ENCODE peak calls at places on chromosomes 11 and 22, in ten cellular contexts. One of them, this sample, is unnamed.

GRCh38 chr11:6746086-6746618 is 25.6 kb downstream of the OR2AG2 start:
- DNase-seq in cardiac muscle cell: no peak
- DNase-seq in stomach: peak
- DNase-seq in epithelial cell of prostate: no peak
- DNase-seq in brain microvascular endothelial cell: no peak
- DNase-seq in endothelial cell of umbilical vein: peak
- DNase-seq in upper lobe of right lung: no peak
- DNase-seq in H9: no peak
- DNase-seq in CD4-positive, CD25-positive, alpha-beta regulatory T cell: peak
- DNase-seq in Panc1: no peak
- DNase-seq in this sample: no peak

GRCh38 chr22:38097058-38097457 is 13.1 kb upstream of the SLC16A8 start:
- DNase-seq in cardiac muscle cell: no peak
- DNase-seq in stomach: no peak
- DNase-seq in epithelial cell of prostate: no peak
- DNase-seq in brain microvascular endothelial cell: no peak
- DNase-seq in endothelial cell of umbilical vein: no peak
- DNase-seq in upper lobe of right lung: no peak
- DNase-seq in H9: peak
- DNase-seq in CD4-positive, CD25-positive, alpha-beta regulatory T cell: no peak
- DNase-seq in Panc1: no peak
- DNase-seq in this sample: no peak

GRCh38 chr11:13450832-13451397 is 12.1 kb downstream of the BTBD10 start:
- DNase-seq in cardiac muscle cell: no peak
- DNase-seq in stomach: no peak
- DNase-seq in epithelial cell of prostate: no peak
- DNase-seq in brain microvascular endothelial cell: no peak
- DNase-seq in endothelial cell of umbilical vein: no peak
- DNase-seq in upper lobe of right lung: no peak
- DNase-seq in H9: no peak
- DNase-seq in CD4-positive, CD25-positive, alpha-beta regulatory T cell: no peak
- DNase-seq in Panc1: no peak
- DNase-seq in this sample: no peak

GRCh38 chr11:44226472-44226871 is 83.5 kb downstream of the ALX4 start:
- DNase-seq in cardiac muscle cell: no peak
- DNase-seq in stomach: no peak
- DNase-seq in epithelial cell of prostate: no peak
- DNase-seq in brain microvascular endothelial cell: no peak
- DNase-seq in endothelial cell of umbilical vein: no peak
- DNase-seq in upper lobe of right lung: no peak
- DNase-seq in H9: no peak
- DNase-seq in CD4-positive, CD25-positive, alpha-beta regulatory T cell: no peak
- DNase-seq in Panc1: no peak
- DNase-seq in this sample: no peak

GRCh38 chr11:93490996-93491618 is 52.1 kb downstream of the SMCO4 start:
- DNase-seq in cardiac muscle cell: no peak
- DNase-seq in stomach: no peak
- DNase-seq in epithelial cell of prostate: no peak
- DNase-seq in brain microvascular endothelial cell: no peak
- DNase-seq in endothelial cell of umbilical vein: no peak
- DNase-seq in upper lobe of right lung: no peak
- DNase-seq in H9: peak
- DNase-seq in CD4-positive, CD25-positive, alpha-beta regulatory T cell: no peak
- DNase-seq in Panc1: no peak
- DNase-seq in this sample: no peak

GRCh38 chr11:16924826-16925494 is 89.3 kb downstream of the PLEKHA7 start:
- DNase-seq in cardiac muscle cell: peak
- DNase-seq in stomach: peak
- DNase-seq in epithelial cell of prostate: peak
- DNase-seq in brain microvascular endothelial cell: peak
- DNase-seq in endothelial cell of umbilical vein: no peak
- DNase-seq in upper lobe of right lung: peak
- DNase-seq in H9: peak
- DNase-seq in CD4-positive, CD25-positive, alpha-beta regulatory T cell: no peak
- DNase-seq in Panc1: no peak
- DNase-seq in this sample: no peak

GRCh38 chr11:126109941-126110731 is 47.5 kb upstream of the CDON start:
- DNase-seq in cardiac muscle cell: no peak
- DNase-seq in stomach: no peak
- DNase-seq in epithelial cell of prostate: no peak
- DNase-seq in brain microvascular endothelial cell: peak
- DNase-seq in endothelial cell of umbilical vein: no peak
- DNase-seq in upper lobe of right lung: no peak
- DNase-seq in H9: no peak
- DNase-seq in CD4-positive, CD25-positive, alpha-beta regulatory T cell: no peak
- DNase-seq in Panc1: no peak
- DNase-seq in this sample: peak

GRCh38 chr11:75924966-75925784 is 110.2 kb downstream of the UVRAG start:
- DNase-seq in cardiac muscle cell: no peak
- DNase-seq in stomach: no peak
- DNase-seq in epithelial cell of prostate: no peak
- DNase-seq in brain microvascular endothelial cell: no peak
- DNase-seq in endothelial cell of umbilical vein: peak
- DNase-seq in upper lobe of right lung: no peak
- DNase-seq in H9: no peak
- DNase-seq in CD4-positive, CD25-positive, alpha-beta regulatory T cell: no peak
- DNase-seq in Panc1: no peak
- DNase-seq in this sample: no peak

GRCh38 chr22:27641049-27641790 is 160.3 kb downstream of the MN1 start:
- DNase-seq in cardiac muscle cell: no peak
- DNase-seq in stomach: no peak
- DNase-seq in epithelial cell of prostate: peak
- DNase-seq in brain microvascular endothelial cell: no peak
- DNase-seq in endothelial cell of umbilical vein: no peak
- DNase-seq in upper lobe of right lung: no peak
- DNase-seq in H9: no peak
- DNase-seq in CD4-positive, CD25-positive, alpha-beta regulatory T cell: no peak
- DNase-seq in Panc1: no peak
- DNase-seq in this sample: no peak

GRCh38 chr11:380996-381395 is 11.7 kb downstream of the B4GALNT4 start:
- DNase-seq in cardiac muscle cell: no peak
- DNase-seq in stomach: no peak
- DNase-seq in epithelial cell of prostate: no peak
- DNase-seq in brain microvascular endothelial cell: no peak
- DNase-seq in endothelial cell of umbilical vein: no peak
- DNase-seq in upper lobe of right lung: no peak
- DNase-seq in H9: no peak
- DNase-seq in CD4-positive, CD25-positive, alpha-beta regulatory T cell: no peak
- DNase-seq in Panc1: no peak
- DNase-seq in this sample: no peak

GRCh38 chr22:50016988-50017700 is 4.6 kb upstream of the IL17REL start:
- DNase-seq in cardiac muscle cell: no peak
- DNase-seq in stomach: peak
- DNase-seq in epithelial cell of prostate: no peak
- DNase-seq in brain microvascular endothelial cell: no peak
- DNase-seq in endothelial cell of umbilical vein: no peak
- DNase-seq in upper lobe of right lung: no peak
- DNase-seq in H9: no peak
- DNase-seq in CD4-positive, CD25-positive, alpha-beta regulatory T cell: no peak
- DNase-seq in Panc1: no peak
- DNase-seq in this sample: no peak

GRCh38 chr11:7115775-7116174 is 27.0 kb downstream of the RBMXL2 start:
- DNase-seq in cardiac muscle cell: no peak
- DNase-seq in stomach: no peak
- DNase-seq in epithelial cell of prostate: no peak
- DNase-seq in brain microvascular endothelial cell: no peak
- DNase-seq in endothelial cell of umbilical vein: peak
- DNase-seq in upper lobe of right lung: no peak
- DNase-seq in H9: no peak
- DNase-seq in CD4-positive, CD25-positive, alpha-beta regulatory T cell: no peak
- DNase-seq in Panc1: peak
- DNase-seq in this sample: no peak

GRCh38 chr11:74487875-74488274 is 5.6 kb downstream of the LIPT2 start:
- DNase-seq in cardiac muscle cell: no peak
- DNase-seq in stomach: no peak
- DNase-seq in epithelial cell of prostate: no peak
- DNase-seq in brain microvascular endothelial cell: no peak
- DNase-seq in endothelial cell of umbilical vein: no peak
- DNase-seq in upper lobe of right lung: no peak
- DNase-seq in H9: peak
- DNase-seq in CD4-positive, CD25-positive, alpha-beta regulatory T cell: no peak
- DNase-seq in Panc1: no peak
- DNase-seq in this sample: no peak

GRCh38 chr22:39171623-39172264 is 19.3 kb upstream of the CBX7 start:
- DNase-seq in cardiac muscle cell: no peak
- DNase-seq in stomach: no peak
- DNase-seq in epithelial cell of prostate: no peak
- DNase-seq in brain microvascular endothelial cell: no peak
- DNase-seq in endothelial cell of umbilical vein: no peak
- DNase-seq in upper lobe of right lung: no peak
- DNase-seq in H9: peak
- DNase-seq in CD4-positive, CD25-positive, alpha-beta regulatory T cell: no peak
- DNase-seq in Panc1: no peak
- DNase-seq in this sample: no peak

DNA sequence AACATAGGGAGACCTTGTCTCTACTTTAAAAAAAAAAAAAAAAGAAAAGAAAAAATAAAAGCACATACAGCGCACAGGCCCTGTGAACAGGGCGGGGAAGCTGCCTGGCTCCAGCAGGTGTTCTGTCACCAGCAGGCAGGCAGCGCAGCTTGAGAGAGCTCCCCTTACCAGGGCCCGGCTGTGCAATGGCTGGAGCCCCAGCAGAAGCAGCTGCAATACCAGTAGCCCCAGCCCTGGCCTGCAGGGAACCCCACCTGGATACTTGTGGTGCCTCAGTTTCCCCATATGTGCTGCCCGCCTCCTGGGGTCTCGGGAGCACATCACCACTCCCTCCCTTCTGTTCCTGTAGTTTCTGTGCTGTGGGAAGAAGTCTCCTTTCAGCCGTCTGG is 12.3 kb downstream of the TSPAN32 start:
- DNase-seq in cardiac muscle cell: no peak
- DNase-seq in stomach: no peak
- DNase-seq in epithelial cell of prostate: no peak
- DNase-seq in brain microvascular endothelial cell: no peak
- DNase-seq in endothelial cell of umbilical vein: no peak
- DNase-seq in upper lobe of right lung: peak
- DNase-seq in H9: no peak
- DNase-seq in CD4-positive, CD25-positive, alpha-beta regulatory T cell: no peak
- DNase-seq in Panc1: no peak
- DNase-seq in this sample: no peak
- H3K27ac ChIP-seq in cardiac muscle cell: peak
- H3K27ac ChIP-seq in stomach: peak
- H3K27ac ChIP-seq in epithelial cell of prostate: no peak
- H3K27ac ChIP-seq in brain microvascular endothelial cell: no peak
- H3K27ac ChIP-seq in endothelial cell of umbilical vein: no peak
- H3K27ac ChIP-seq in upper lobe of right lung: peak
- H3K27ac ChIP-seq in H9: no peak
- H3K27ac ChIP-seq in CD4-positive, CD25-positive, alpha-beta regulatory T cell: no peak
- H3K27ac ChIP-seq in Panc1: no peak
- H3K27ac ChIP-seq in this sample: peak

DNA sequence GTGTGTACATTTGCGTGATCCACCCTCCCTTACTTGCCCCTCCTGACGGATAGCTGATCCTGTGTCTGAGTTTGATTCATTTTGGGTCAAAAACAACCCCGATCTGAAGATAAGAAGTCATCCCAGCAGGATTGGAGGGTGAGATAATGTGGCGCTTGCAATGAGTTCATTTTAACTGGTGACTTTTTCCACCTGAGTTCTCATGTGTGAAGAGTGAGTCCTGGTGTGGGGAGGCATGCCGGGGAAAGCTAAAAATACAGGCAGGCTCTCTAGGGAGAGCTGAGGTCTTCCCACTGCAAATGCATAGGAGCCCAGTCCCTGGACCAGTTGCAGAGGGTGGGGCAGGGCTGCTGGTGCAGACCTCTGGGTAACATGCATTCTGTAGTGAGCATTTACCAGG is 35.7 kb upstream of the ELF5 start:
- DNase-seq in cardiac muscle cell: peak
- DNase-seq in stomach: no peak
- DNase-seq in epithelial cell of prostate: no peak
- DNase-seq in brain microvascular endothelial cell: no peak
- DNase-seq in endothelial cell of umbilical vein: no peak
- DNase-seq in upper lobe of right lung: no peak
- DNase-seq in H9: no peak
- DNase-seq in CD4-positive, CD25-positive, alpha-beta regulatory T cell: no peak
- DNase-seq in Panc1: no peak
- DNase-seq in this sample: no peak
- H3K27ac ChIP-seq in cardiac muscle cell: no peak
- H3K27ac ChIP-seq in stomach: no peak
- H3K27ac ChIP-seq in epithelial cell of prostate: no peak
- H3K27ac ChIP-seq in brain microvascular endothelial cell: no peak
- H3K27ac ChIP-seq in endothelial cell of umbilical vein: no peak
- H3K27ac ChIP-seq in upper lobe of right lung: no peak
- H3K27ac ChIP-seq in H9: no peak
- H3K27ac ChIP-seq in CD4-positive, CD25-positive, alpha-beta regulatory T cell: no peak
- H3K27ac ChIP-seq in Panc1: no peak
- H3K27ac ChIP-seq in this sample: no peak

GRCh38 chr22:33828302-33828701 is 92.0 kb downstream of the LARGE1 start:
- DNase-seq in cardiac muscle cell: no peak
- DNase-seq in stomach: no peak
- DNase-seq in epithelial cell of prostate: no peak
- DNase-seq in brain microvascular endothelial cell: no peak
- DNase-seq in endothelial cell of umbilical vein: no peak
- DNase-seq in upper lobe of right lung: no peak
- DNase-seq in H9: no peak
- DNase-seq in CD4-positive, CD25-positive, alpha-beta regulatory T cell: no peak
- DNase-seq in Panc1: no peak
- DNase-seq in this sample: no peak

GRCh38 chr22:33831207-33831606 is 89.1 kb downstream of the LARGE1 start:
- DNase-seq in cardiac muscle cell: no peak
- DNase-seq in stomach: no peak
- DNase-seq in epithelial cell of prostate: no peak
- DNase-seq in brain microvascular endothelial cell: no peak
- DNase-seq in endothelial cell of umbilical vein: no peak
- DNase-seq in upper lobe of right lung: no peak
- DNase-seq in H9: no peak
- DNase-seq in CD4-positive, CD25-positive, alpha-beta regulatory T cell: no peak
- DNase-seq in Panc1: no peak
- DNase-seq in this sample: no peak

GRCh38 chr22:33831651-33832050 is 88.6 kb downstream of the LARGE1 start:
- DNase-seq in cardiac muscle cell: no peak
- DNase-seq in stomach: no peak
- DNase-seq in epithelial cell of prostate: no peak
- DNase-seq in brain microvascular endothelial cell: no peak
- DNase-seq in endothelial cell of umbilical vein: no peak
- DNase-seq in upper lobe of right lung: no peak
- DNase-seq in H9: no peak
- DNase-seq in CD4-positive, CD25-positive, alpha-beta regulatory T cell: no peak
- DNase-seq in Panc1: no peak
- DNase-seq in this sample: no peak

GRCh38 chr22:33832558-33833151 is 87.6 kb downstream of the LARGE1 start:
- DNase-seq in cardiac muscle cell: no peak
- DNase-seq in stomach: peak
- DNase-seq in epithelial cell of prostate: no peak
- DNase-seq in brain microvascular endothelial cell: no peak
- DNase-seq in endothelial cell of umbilical vein: no peak
- DNase-seq in upper lobe of right lung: no peak
- DNase-seq in H9: no peak
- DNase-seq in CD4-positive, CD25-positive, alpha-beta regulatory T cell: no peak
- DNase-seq in Panc1: no peak
- DNase-seq in this sample: no peak

GRCh38 chr22:33829549-33830280 is 90.6 kb downstream of the LARGE1 start:
- DNase-seq in cardiac muscle cell: no peak
- DNase-seq in stomach: no peak
- DNase-seq in epithelial cell of prostate: no peak
- DNase-seq in brain microvascular endothelial cell: no peak
- DNase-seq in endothelial cell of umbilical vein: no peak
- DNase-seq in upper lobe of right lung: no peak
- DNase-seq in H9: no peak
- DNase-seq in CD4-positive, CD25-positive, alpha-beta regulatory T cell: no peak
- DNase-seq in Panc1: no peak
- DNase-seq in this sample: no peak
- H3K27ac ChIP-seq in cardiac muscle cell: no peak
- H3K27ac ChIP-seq in stomach: no peak
- H3K27ac ChIP-seq in epithelial cell of prostate: no peak
- H3K27ac ChIP-seq in brain microvascular endothelial cell: no peak
- H3K27ac ChIP-seq in endothelial cell of umbilical vein: no peak
- H3K27ac ChIP-seq in upper lobe of right lung: no peak
- H3K27ac ChIP-seq in H9: no peak
- H3K27ac ChIP-seq in CD4-positive, CD25-positive, alpha-beta regulatory T cell: no peak
- H3K27ac ChIP-seq in Panc1: no peak
- H3K27ac ChIP-seq in this sample: no peak

GRCh38 chr22:45804319-45804985 is 132.8 kb downstream of the ATXN10 start:
- DNase-seq in cardiac muscle cell: no peak
- DNase-seq in stomach: no peak
- DNase-seq in epithelial cell of prostate: no peak
- DNase-seq in brain microvascular endothelial cell: no peak
- DNase-seq in endothelial cell of umbilical vein: no peak
- DNase-seq in upper lobe of right lung: no peak
- DNase-seq in H9: no peak
- DNase-seq in CD4-positive, CD25-positive, alpha-beta regulatory T cell: no peak
- DNase-seq in Panc1: no peak
- DNase-seq in this sample: no peak
- H3K27ac ChIP-seq in cardiac muscle cell: no peak
- H3K27ac ChIP-seq in stomach: no peak
- H3K27ac ChIP-seq in epithelial cell of prostate: peak
- H3K27ac ChIP-seq in brain microvascular endothelial cell: peak
- H3K27ac ChIP-seq in endothelial cell of umbilical vein: no peak
- H3K27ac ChIP-seq in upper lobe of right lung: no peak
- H3K27ac ChIP-seq in H9: no peak
- H3K27ac ChIP-seq in CD4-positive, CD25-positive, alpha-beta regulatory T cell: no peak
- H3K27ac ChIP-seq in Panc1: no peak
- H3K27ac ChIP-seq in this sample: no peak